ENCODE peak calls at places on chromosomes 1 and 21, in four cellular contexts. R is esophagus muscularis mucosa, P is lower lobe of right lung, I is dorsolateral prefrontal cortex. G is an unnamed sample.

GRCh38 chr1:204746838-204747442 is 61.4 kb upstream of the LRRN2 start:
- DNase-seq in R (peak; percentile 86), I (no peak), P (no peak), G (no peak)

GRCh38 chr1:80982831-80983230 is 817.9 kb upstream of the ADGRL2 start:
- DNase-seq in P (no peak), R (no peak), I (no peak), G (no peak)

GRCh38 chr1:66951513-66951912 is 26.7 kb downstream of the MIER1 start:
- DNase-seq in I (no peak), R (no peak), P (no peak), G (no peak)

GRCh38 chr1:41495171-41495948 is 10.9 kb upstream of the EDN2 start:
- DNase-seq in P (peak; percentile 42), R (no peak), I (no peak), G (no peak)

GRCh38 chr1:40314721-40315238 is 2.3 kb downstream of the COL9A2 start:
- DNase-seq in P (no peak), R (no peak), I (no peak), G (no peak)

GRCh38 chr1:3180915-3181314 is 111.9 kb downstream of the PRDM16 start:
- DNase-seq in R (no peak), P (no peak), I (no peak), G (no peak)

GRCh38 chr21:36747815-36748381 is 49.0 kb downstream of the SIM2 start:
- DNase-seq in R (no peak), I (peak; percentile 58), P (no peak), G (peak; percentile 37)

GRCh38 chr1:95509989-95510388 is 276.0 kb downstream of the RWDD3 start:
- DNase-seq in R (no peak), I (no peak), P (no peak), G (no peak)

GRCh38 chr1:212313616-212314015 is 28.4 kb downstream of the PPP2R5A start:
- DNase-seq in P (no peak), I (no peak), R (no peak), G (no peak)

GRCh38 chr1:208809876-208810275 is 565.7 kb upstream of the PLXNA2 start:
- DNase-seq in I (no peak), R (no peak), P (no peak), G (no peak)

GRCh38 chr1:211632117-211632807 is 43.2 kb downstream of the NEK2 start:
- DNase-seq in I (no peak), P (peak; percentile 15), R (no peak), G (no peak)

GRCh38 chr1:21297975-21298374 is 7.7 kb upstream of the ECE1 start:
- DNase-seq in R (no peak), P (no peak), I (no peak), G (no peak)

GRCh38 chr1:101162736-101163405 is 73.9 kb upstream of the S1PR1 start:
- DNase-seq in P (no peak), I (no peak), R (no peak), G (no peak)
- H3K27ac ChIP-seq in P (no peak overlapping the region), I (no peak overlapping the region), R (peak overlapping the region; percentile 43), G (no peak overlapping the region)

GRCh38 chr1:154895779-154896178 is 25.7 kb upstream of the KCNN3 start:
- DNase-seq in P (no peak), I (no peak), R (no peak), G (no peak)
- H3K27ac ChIP-seq in P (no peak overlapping the region), I (no peak overlapping the region), R (no peak overlapping the region), G (peak overlapping the region; percentile 67)

GRCh38 chr1:28104866-28105467 is 16.6 kb upstream of the EYA3 start:
- DNase-seq in P (peak; percentile 54), I (peak; percentile 76), R (no peak), G (peak; percentile 52)
- H3K27ac ChIP-seq in P (peak overlapping the region; percentile 34), I (peak overlapping the region; percentile 94), R (peak overlapping the region; percentile 34), G (peak overlapping the region; percentile 85)

GRCh38 chr1:71193153-71193552 is 112.3 kb upstream of the ZRANB2 start:
- DNase-seq in P (no peak), R (no peak), I (no peak), G (no peak)

GRCh38 chr1:71190843-71191242 is 110.0 kb upstream of the ZRANB2 start:
- DNase-seq in P (no peak), I (no peak), R (no peak), G (no peak)

GRCh38 chr1:71191520-71191919 is 110.7 kb upstream of the ZRANB2 start:
- DNase-seq in P (no peak), I (no peak), R (no peak), G (no peak)

GRCh38 chr1:71200503-71200902 is 119.7 kb upstream of the ZRANB2 start:
- DNase-seq in P (no peak), I (no peak), R (no peak), G (no peak)

GRCh38 chr1:71196685-71197084 is 115.8 kb upstream of the ZRANB2 start:
- DNase-seq in I (no peak), P (no peak), R (no peak), G (no peak)
- H3K27ac ChIP-seq in I (no peak overlapping the region), P (no peak overlapping the region), R (no peak overlapping the region), G (no peak overlapping the region)